ENCODE peak calls at places on chromosomes 1 and 21, in four cellular contexts. O is HFF-Myc; A is stimulated activated CD8-positive, alpha-beta memory T cell treated with anti-CD3 and anti-CD28 coated beads, Interleukin-7, amount 100 ng/mL, for 1 hour; F is fibroblast of pulmonary artery. E is an unnamed sample.

GRCh38 chr1:156559086-156559796 is 13.1 kb downstream of the IQGAP3 start:
- DNase-seq in O (no peak), A (no peak), F (no peak), E (no peak)

GRCh38 chr1:247906504-247907047 is 11.2 kb downstream of the OR2W3 start:
- DNase-seq in O (no peak), A (no peak), F (peak; percentile 23), E (no peak)

GRCh38 chr1:42736152-42736551 is 3.9 kb downstream of the CLDN19 start:
- DNase-seq in O (no peak), A (no peak), F (peak; percentile 43), E (no peak)

GRCh38 chr1:165152727-165153126 is 203.8 kb downstream of the LMX1A start:
- DNase-seq in O (no peak), A (no peak), F (no peak), E (no peak)

GRCh38 chr1:200207711-200208126 is 180.2 kb downstream of the NR5A2 start:
- DNase-seq in O (no peak), A (no peak), F (no peak), E (no peak)

GRCh38 chr1:21117159-21117953 is 59.3 kb downstream of the EIF4G3 start:
- DNase-seq in O (no peak), A (no peak), F (no peak), E (peak; percentile 17)

GRCh38 chr1:109785446-109786106 is 21.9 kb upstream of the EPS8L3 start:
- DNase-seq in O (no peak), A (no peak), F (no peak), E (no peak)

GRCh38 chr1:218217040-218217439 is 68.1 kb upstream of the RRP15 start:
- DNase-seq in O (no peak), A (no peak), F (no peak), E (no peak)

GRCh38 chr1:187051618-187052232 is 223.0 kb downstream of the PLA2G4A start:
- DNase-seq in O (peak; percentile 15), A (no peak), F (peak; percentile 61), E (peak; percentile 23)

GRCh38 chr1:93025572-93025971 is 53.5 kb upstream of the MTF2 start:
- DNase-seq in O (no peak), A (no peak), F (peak; percentile 26), E (no peak)

GRCh38 chr1:201713093-201713810 is 115.7 kb upstream of the IPO9 start:
- DNase-seq in O (peak; percentile 91), A (no peak), F (peak; percentile 99), E (peak; percentile 77)

GRCh38 chr1:23524716-23525401 is 6.2 kb downstream of the E2F2 start:
- DNase-seq in O (no peak), A (no peak), F (no peak), E (no peak)

GRCh38 chr1:202361701-202362100 is 13.2 kb downstream of the PPP1R12B start:
- DNase-seq in O (no peak), A (no peak), F (no peak), E (no peak)

GRCh38 chr21:37237764-37238163 is 29.4 kb downstream of the VPS26C start:
- DNase-seq in O (no peak), A (no peak), F (no peak), E (no peak)

GRCh38 chr1:176211395-176212165 is 4.5 kb upstream of the COP1 start:
- DNase-seq in O (no peak), A (no peak), F (no peak), E (no peak)

GRCh38 chr1:62356257-62356835 is 37.1 kb upstream of the KANK4 start:
- DNase-seq in O (peak; percentile 57), A (no peak), F (peak; percentile 43), E (no peak)

GRCh38 chr21:42561742-42562141 is 48.1 kb downstream of the SLC37A1 start:
- DNase-seq in O (no peak), A (no peak), F (no peak), E (no peak)

GRCh38 chr1:179087665-179088064 is 5.8 kb downstream of the TOR3A start:
- DNase-seq in O (no peak), A (no peak), F (peak; percentile 17), E (no peak)